ENCODE peak calls at places on chromosomes 1 and 21, in eight cellular contexts. One of them, this sample, is unnamed.

GRCh38 chr1:19877821-19878636 is 4.2 kb upstream of the OTUD3 start:
- DNase-seq in K562: peak
- DNase-seq in H1: no peak
- DNase-seq in vagina: no peak
- DNase-seq in Panc1: no peak
- DNase-seq in transverse colon: peak
- DNase-seq in spleen: no peak
- DNase-seq in suprapubic skin: no peak
- DNase-seq in this sample: no peak

GRCh38 chr1:184049836-184050468 is 1.6 kb upstream of the TSEN15 start:
- DNase-seq in K562: no peak
- DNase-seq in H1: no peak
- DNase-seq in vagina: no peak
- DNase-seq in Panc1: no peak
- DNase-seq in transverse colon: no peak
- DNase-seq in spleen: no peak
- DNase-seq in suprapubic skin: no peak
- DNase-seq in this sample: no peak

GRCh38 chr21:32371913-32372314 is 20.9 kb downstream of the URB1 start:
- DNase-seq in K562: no peak
- DNase-seq in H1: no peak
- DNase-seq in vagina: peak
- DNase-seq in Panc1: no peak
- DNase-seq in transverse colon: no peak
- DNase-seq in spleen: peak
- DNase-seq in suprapubic skin: peak
- DNase-seq in this sample: peak

GRCh38 chr1:2541619-2542246 is 11.7 kb upstream of the HES5 start:
- DNase-seq in K562: peak
- DNase-seq in H1: no peak
- DNase-seq in vagina: no peak
- DNase-seq in Panc1: no peak
- DNase-seq in transverse colon: peak
- DNase-seq in spleen: peak
- DNase-seq in suprapubic skin: no peak
- DNase-seq in this sample: no peak

GRCh38 chr1:33433509-33434362 is 2.8 kb upstream of the PHC2 start:
- DNase-seq in K562: peak
- DNase-seq in H1: no peak
- DNase-seq in vagina: peak
- DNase-seq in Panc1: peak
- DNase-seq in transverse colon: peak
- DNase-seq in spleen: no peak
- DNase-seq in suprapubic skin: peak
- DNase-seq in this sample: peak

GRCh38 chr1:109399326-109399957 is 1.7 kb upstream of the SORT1 start:
- DNase-seq in K562: peak
- DNase-seq in H1: no peak
- DNase-seq in vagina: no peak
- DNase-seq in Panc1: peak
- DNase-seq in transverse colon: no peak
- DNase-seq in spleen: no peak
- DNase-seq in suprapubic skin: no peak
- DNase-seq in this sample: no peak

GRCh38 chr1:48093696-48094518 is 96.7 kb upstream of the TRABD2B start:
- DNase-seq in K562: peak
- DNase-seq in H1: peak
- DNase-seq in vagina: peak
- DNase-seq in Panc1: peak
- DNase-seq in transverse colon: peak
- DNase-seq in spleen: peak
- DNase-seq in suprapubic skin: peak
- DNase-seq in this sample: no peak

GRCh38 chr1:96233422-96233821 is 488.2 kb upstream of the PTBP2 start:
- DNase-seq in K562: no peak
- DNase-seq in H1: no peak
- DNase-seq in vagina: no peak
- DNase-seq in Panc1: no peak
- DNase-seq in transverse colon: no peak
- DNase-seq in spleen: no peak
- DNase-seq in suprapubic skin: no peak
- DNase-seq in this sample: no peak

GRCh38 chr1:55155522-55155921 is 59.6 kb downstream of the USP24 start:
- DNase-seq in K562: peak
- DNase-seq in H1: no peak
- DNase-seq in vagina: no peak
- DNase-seq in Panc1: no peak
- DNase-seq in transverse colon: peak
- DNase-seq in spleen: no peak
- DNase-seq in suprapubic skin: no peak
- DNase-seq in this sample: no peak

GRCh38 chr1:202888204-202888506 is 794 bp downstream of the RABIF start:
- DNase-seq in K562: no peak
- DNase-seq in H1: no peak
- DNase-seq in vagina: no peak
- DNase-seq in Panc1: no peak
- DNase-seq in transverse colon: no peak
- DNase-seq in spleen: no peak
- DNase-seq in suprapubic skin: no peak
- DNase-seq in this sample: no peak

GRCh38 chr1:235984041-235984820 is 80.7 kb downstream of the NID1 start:
- DNase-seq in K562: no peak
- DNase-seq in H1: no peak
- DNase-seq in vagina: peak
- DNase-seq in Panc1: no peak
- DNase-seq in transverse colon: no peak
- DNase-seq in spleen: no peak
- DNase-seq in suprapubic skin: no peak
- DNase-seq in this sample: no peak

GRCh38 chr1:174954686-174955669 is 44.8 kb upstream of the CACYBP start:
- DNase-seq in K562: no peak
- DNase-seq in H1: no peak
- DNase-seq in vagina: no peak
- DNase-seq in Panc1: no peak
- DNase-seq in transverse colon: no peak
- DNase-seq in spleen: no peak
- DNase-seq in suprapubic skin: no peak
- DNase-seq in this sample: no peak

GRCh38 chr1:87402192-87403046 is 73.7 kb downstream of the LMO4 start:
- DNase-seq in K562: no peak
- DNase-seq in H1: no peak
- DNase-seq in vagina: no peak
- DNase-seq in Panc1: no peak
- DNase-seq in transverse colon: no peak
- DNase-seq in spleen: no peak
- DNase-seq in suprapubic skin: no peak
- DNase-seq in this sample: no peak

GRCh38 chr1:239778221-239778813 is 313.4 kb upstream of the FMN2 start:
- DNase-seq in K562: no peak
- DNase-seq in H1: no peak
- DNase-seq in vagina: no peak
- DNase-seq in Panc1: no peak
- DNase-seq in transverse colon: no peak
- DNase-seq in spleen: no peak
- DNase-seq in suprapubic skin: no peak
- DNase-seq in this sample: no peak

GRCh38 chr1:28898267-28898955 is 16.0 kb upstream of the EPB41 start:
- DNase-seq in K562: no peak
- DNase-seq in H1: no peak
- DNase-seq in vagina: no peak
- DNase-seq in Panc1: no peak
- DNase-seq in transverse colon: no peak
- DNase-seq in spleen: no peak
- DNase-seq in suprapubic skin: no peak
- DNase-seq in this sample: no peak

GRCh38 chr1:111878096-111878495 is 111.4 kb downstream of the KCND3 start:
- DNase-seq in K562: no peak
- DNase-seq in H1: no peak
- DNase-seq in vagina: no peak
- DNase-seq in Panc1: no peak
- DNase-seq in transverse colon: no peak
- DNase-seq in spleen: no peak
- DNase-seq in suprapubic skin: no peak
- DNase-seq in this sample: no peak

GRCh38 chr1:178612261-178612660 is 99.4 kb downstream of the TEX35 start:
- DNase-seq in K562: no peak
- DNase-seq in H1: no peak
- DNase-seq in vagina: no peak
- DNase-seq in Panc1: no peak
- DNase-seq in transverse colon: no peak
- DNase-seq in spleen: no peak
- DNase-seq in suprapubic skin: no peak
- DNase-seq in this sample: no peak

GRCh38 chr1:225819346-225820192 is 9.6 kb downstream of the EPHX1 start:
- DNase-seq in K562: no peak
- DNase-seq in H1: no peak
- DNase-seq in vagina: peak
- DNase-seq in Panc1: no peak
- DNase-seq in transverse colon: no peak
- DNase-seq in spleen: no peak
- DNase-seq in suprapubic skin: no peak
- DNase-seq in this sample: no peak

GRCh38 chr1:14913475-14914155 is 239.9 kb upstream of the TMEM51 start:
- DNase-seq in K562: no peak
- DNase-seq in H1: no peak
- DNase-seq in vagina: no peak
- DNase-seq in Panc1: no peak
- DNase-seq in transverse colon: no peak
- DNase-seq in spleen: no peak
- DNase-seq in suprapubic skin: no peak
- DNase-seq in this sample: no peak

GRCh38 chr1:2130871-2131289 is 63.7 kb downstream of the FAAP20 start:
- DNase-seq in K562: no peak
- DNase-seq in H1: no peak
- DNase-seq in vagina: no peak
- DNase-seq in Panc1: no peak
- DNase-seq in transverse colon: no peak
- DNase-seq in spleen: peak
- DNase-seq in suprapubic skin: no peak
- DNase-seq in this sample: no peak

GRCh38 chr1:243818978-243819377 is 31.1 kb downstream of the AKT3 start:
- DNase-seq in K562: no peak
- DNase-seq in H1: peak
- DNase-seq in vagina: no peak
- DNase-seq in Panc1: no peak
- DNase-seq in transverse colon: no peak
- DNase-seq in spleen: no peak
- DNase-seq in suprapubic skin: no peak
- DNase-seq in this sample: no peak

GRCh38 chr1:19081218-19081893 is 124.9 kb upstream of the IFFO2 start:
- DNase-seq in K562: peak
- DNase-seq in H1: no peak
- DNase-seq in vagina: no peak
- DNase-seq in Panc1: no peak
- DNase-seq in transverse colon: peak
- DNase-seq in spleen: no peak
- DNase-seq in suprapubic skin: no peak
- DNase-seq in this sample: no peak

GRCh38 chr1:197062692-197063091 is 4.4 kb downstream of the F13B start:
- DNase-seq in K562: no peak
- DNase-seq in H1: no peak
- DNase-seq in vagina: no peak
- DNase-seq in Panc1: no peak
- DNase-seq in transverse colon: no peak
- DNase-seq in spleen: no peak
- DNase-seq in suprapubic skin: no peak
- DNase-seq in this sample: no peak

GRCh38 chr1:4180066-4180735 is 280.1 kb upstream of the C1orf174 start:
- DNase-seq in K562: no peak
- DNase-seq in H1: no peak
- DNase-seq in vagina: peak
- DNase-seq in Panc1: no peak
- DNase-seq in transverse colon: no peak
- DNase-seq in spleen: no peak
- DNase-seq in suprapubic skin: no peak
- DNase-seq in this sample: no peak

GRCh38 chr21:29258626-29259335 is 39.9 kb upstream of the BACH1 start:
- DNase-seq in K562: no peak
- DNase-seq in H1: no peak
- DNase-seq in vagina: no peak
- DNase-seq in Panc1: no peak
- DNase-seq in transverse colon: no peak
- DNase-seq in spleen: no peak
- DNase-seq in suprapubic skin: no peak
- DNase-seq in this sample: no peak

GRCh38 chr1:118947790-118948189 is 40.4 kb downstream of the TBX15 start:
- DNase-seq in K562: no peak
- DNase-seq in H1: no peak
- DNase-seq in vagina: no peak
- DNase-seq in Panc1: no peak
- DNase-seq in transverse colon: no peak
- DNase-seq in spleen: no peak
- DNase-seq in suprapubic skin: no peak
- DNase-seq in this sample: no peak
- TF ChIP-seq POLR2AphosphoS5 in K562: no peak
- TF ChIP-seq POLR2AphosphoS5 in H1: no peak
- TF ChIP-seq POLR2AphosphoS5 in vagina: no peak
- TF ChIP-seq POLR2AphosphoS5 in Panc1: no peak
- TF ChIP-seq POLR2AphosphoS5 in transverse colon: no peak
- TF ChIP-seq POLR2AphosphoS5 in spleen: no peak
- TF ChIP-seq POLR2AphosphoS5 in suprapubic skin: no peak
- TF ChIP-seq POLR2AphosphoS5 in this sample: no peak

GRCh38 chr1:25566730-25567341 is 23.4 kb downstream of the LDLRAP1 start:
- DNase-seq in K562: no peak
- DNase-seq in H1: no peak
- DNase-seq in vagina: no peak
- DNase-seq in Panc1: no peak
- DNase-seq in transverse colon: no peak
- DNase-seq in spleen: no peak
- DNase-seq in suprapubic skin: no peak
- DNase-seq in this sample: peak
- TF ChIP-seq CTCF in K562: no peak
- TF ChIP-seq CTCF in H1: peak
- TF ChIP-seq CTCF in vagina: no peak
- TF ChIP-seq CTCF in Panc1: no peak
- TF ChIP-seq CTCF in transverse colon: no peak
- TF ChIP-seq CTCF in spleen: no peak
- TF ChIP-seq CTCF in suprapubic skin: no peak
- TF ChIP-seq CTCF in this sample: no peak

GRCh38 chr1:148309940-148310500 is 157.9 kb upstream of the NBPF11 start:
- DNase-seq in K562: no peak
- DNase-seq in H1: peak
- DNase-seq in vagina: no peak
- DNase-seq in Panc1: no peak
- DNase-seq in transverse colon: no peak
- DNase-seq in spleen: no peak
- DNase-seq in suprapubic skin: no peak
- DNase-seq in this sample: no peak
- H3K4me3 ChIP-seq in K562: no peak
- H3K4me3 ChIP-seq in H1: peak
- H3K4me3 ChIP-seq in vagina: no peak
- H3K4me3 ChIP-seq in Panc1: no peak
- H3K4me3 ChIP-seq in transverse colon: no peak
- H3K4me3 ChIP-seq in spleen: no peak
- H3K4me3 ChIP-seq in suprapubic skin: no peak
- H3K4me3 ChIP-seq in this sample: no peak

DNA sequence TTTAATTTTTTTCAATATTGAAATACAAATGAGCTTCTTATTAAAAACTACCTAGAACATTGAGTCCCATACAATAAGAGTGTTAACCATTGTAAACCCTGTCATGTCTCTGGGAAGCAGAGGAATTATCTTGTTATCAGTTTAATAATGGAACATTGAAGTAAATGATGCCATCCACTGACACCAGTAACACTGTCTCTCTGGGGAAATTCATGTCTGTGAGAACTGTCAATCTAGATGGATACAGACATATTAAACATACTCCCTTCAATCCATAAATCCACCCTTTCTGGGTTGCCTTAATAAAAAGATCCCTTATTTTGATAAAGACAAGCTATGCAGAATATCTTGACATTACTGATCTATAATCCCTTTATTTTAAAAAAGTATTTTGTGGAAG is 503.2 kb downstream of the DPYD start:
- DNase-seq in K562: no peak
- DNase-seq in H1: no peak
- DNase-seq in vagina: no peak
- DNase-seq in Panc1: no peak
- DNase-seq in transverse colon: no peak
- DNase-seq in spleen: no peak
- DNase-seq in suprapubic skin: no peak
- DNase-seq in this sample: no peak
- TF ChIP-seq POLR2AphosphoS5 in K562: no peak
- TF ChIP-seq POLR2AphosphoS5 in H1: no peak
- TF ChIP-seq POLR2AphosphoS5 in vagina: no peak
- TF ChIP-seq POLR2AphosphoS5 in Panc1: no peak
- TF ChIP-seq POLR2AphosphoS5 in transverse colon: no peak
- TF ChIP-seq POLR2AphosphoS5 in spleen: no peak
- TF ChIP-seq POLR2AphosphoS5 in suprapubic skin: no peak
- TF ChIP-seq POLR2AphosphoS5 in this sample: no peak